ENCODE peak calls at places on chromosomes 7 and 10, in ten cellular contexts. N is A549; Z is SW480; J is stimulated activated naive CD8-positive, alpha-beta T cell treated with anti-CD3 and anti-CD28 coated beads, Interleukin-15, Interleukin-2, amounts not matched to agents 100 U/mL and 50 U/mL, for 24 hours; E is mesendoderm; Q is activated naive CD8-positive, alpha-beta T cell treated with anti-CD3 and anti-CD28 coated beads, Interleukin-2, amount 50 U/mL, for 24 hours; H is choroid plexus epithelial cell; K is activated CD4-positive, alpha-beta T cell treated with anti-CD3 and anti-CD28 coated beads, Interleukin-2, amount 10 ng/mL, durations not matched to agents 7 days and 5 days; A is AG08395; U is brain microvascular endothelial cell. D is an unnamed sample.

GRCh38 chr7:80830584-80831319 is 88.1 kb downstream of the SEMA3C start:
- DNase-seq in N (peak; percentile 51), Z (no peak), J (no peak), E (no peak), Q (no peak), H (peak; percentile 80), K (no peak), A (no peak), U (no peak), D (no peak)

GRCh38 chr7:47406766-47407129 is 175.2 kb downstream of the TNS3 start:
- DNase-seq in N (no peak), Z (no peak), J (no peak), E (no peak), Q (no peak), H (no peak), K (no peak), A (no peak), U (no peak), D (no peak)

GRCh38 chr7:141073641-141074161 is at the start of gene TMEM178B:
- DNase-seq in N (no peak), Z (no peak), J (peak; percentile 30), E (peak; percentile 60), Q (peak; percentile 23), H (no peak), K (peak; percentile 23), A (no peak), U (no peak), D (no peak)

GRCh38 chr7:494261-494687 is 25.4 kb downstream of the PDGFA start:
- DNase-seq in N (no peak), Z (peak; percentile 43), J (no peak), E (no peak), Q (no peak), H (no peak), K (no peak), A (peak; percentile 64), U (no peak), D (no peak)

GRCh38 chr7:65239707-65240352 is 133.8 kb upstream of the ZNF92 start:
- DNase-seq in N (peak; percentile 59), Z (peak; percentile 49), J (no peak), E (peak; percentile 67), Q (no peak), H (peak; percentile 19), K (no peak), A (no peak), U (peak; percentile 2), D (peak; percentile 28)

GRCh38 chr10:49560526-49560925 is 21.6 kb upstream of the ERCC6 start:
- DNase-seq in N (no peak), Z (no peak), J (no peak), E (no peak), Q (no peak), H (no peak), K (no peak), A (peak; percentile 15), U (no peak), D (no peak)

GRCh38 chr10:69847458-69847857 is 45.8 kb downstream of the COL13A1 start:
- DNase-seq in N (no peak), Z (no peak), J (no peak), E (no peak), Q (no peak), H (no peak), K (no peak), A (no peak), U (no peak), D (no peak)

GRCh38 chr7:122528879-122529481 is 169.9 kb downstream of the RNF133 start:
- DNase-seq in N (peak; percentile 43), Z (peak; percentile 49), J (no peak), E (peak; percentile 37), Q (no peak), H (peak; percentile 75), K (no peak), A (peak; percentile 22), U (no peak), D (peak; percentile 77)

GRCh38 chr10:125146791-125147604 is 13.4 kb downstream of the CTBP2 start:
- DNase-seq in N (peak; percentile 70), Z (no peak), J (no peak), E (no peak), Q (no peak), H (peak; percentile 78), K (no peak), A (peak; percentile 54), U (peak; percentile 85), D (no peak)

GRCh38 chr7:34153680-34154270 is 248.4 kb downstream of the BMPER start:
- DNase-seq in N (no peak), Z (no peak), J (no peak), E (no peak), Q (no peak), H (peak; percentile 42), K (no peak), A (no peak), U (no peak), D (no peak)

GRCh38 chr7:43164757-43165156 is 52.3 kb downstream of the HECW1 start:
- DNase-seq in N (peak; percentile 52), Z (no peak), J (no peak), E (no peak), Q (no peak), H (peak; percentile 99), K (no peak), A (peak; percentile 92), U (peak; percentile 95), D (peak; percentile 94)

GRCh38 chr7:50304911-50305621 is 550 bp downstream of the IKZF1 start:
- DNase-seq in N (no peak), Z (no peak), J (peak; percentile 67), E (no peak), Q (peak; percentile 61), H (no peak), K (peak; percentile 75), A (no peak), U (no peak), D (no peak)

GRCh38 chr7:112207106-112207592 is 654 bp downstream of the ZNF277 start:
- DNase-seq in N (no peak), Z (peak; percentile 44), J (no peak), E (peak; percentile 50), Q (no peak), H (peak; percentile 24), K (peak; percentile 15), A (no peak), U (no peak), D (peak; percentile 38)

GRCh38 chr10:69816536-69816935 is 14.8 kb downstream of the COL13A1 start:
- DNase-seq in N (no peak), Z (no peak), J (no peak), E (no peak), Q (no peak), H (no peak), K (no peak), A (peak; percentile 40), U (no peak), D (no peak)

GRCh38 chr10:46228076-46229071 is 58.4 kb upstream of the ANTXRL start:
- DNase-seq in N (peak; percentile 85), Z (peak; percentile 70), J (peak; percentile 80), E (peak; percentile 92), Q (peak; percentile 76), H (peak; percentile 87), K (peak; percentile 65), A (peak; percentile 84), U (peak; percentile 68), D (peak; percentile 80)

GRCh38 chr7:47584128-47584865 is 2.4 kb upstream of the TNS3 start:
- DNase-seq in N (no peak), Z (no peak), J (no peak), E (no peak), Q (no peak), H (no peak), K (no peak), A (peak; percentile 51), U (no peak), D (no peak)

GRCh38 chr10:87503892-87504291 is 801 bp upstream of the MINPP1 start:
- DNase-seq in N (no peak), Z (no peak), J (no peak), E (no peak), Q (no peak), H (peak; percentile 33), K (no peak), A (peak; percentile 15), U (peak; percentile 18), D (no peak)

GRCh38 chr10:34254596-34254995 is 560.5 kb downstream of the PARD3 start:
- DNase-seq in N (peak; percentile 89), Z (peak; percentile 60), J (peak; percentile 8), E (no peak), Q (no peak), H (peak; percentile 74), K (no peak), A (peak; percentile 5), U (peak; percentile 74), D (peak; percentile 38)

GRCh38 chr10:126972622-126973414 is 67.6 kb downstream of the DOCK1 start:
- DNase-seq in N (peak; percentile 72), Z (peak; percentile 54), J (no peak), E (peak; percentile 70), Q (no peak), H (peak; percentile 96), K (no peak), A (peak; percentile 88), U (peak; percentile 88), D (no peak)

GRCh38 chr10:86734209-86734988 is 22.0 kb upstream of the BMPR1A start:
- DNase-seq in N (no peak), Z (no peak), J (no peak), E (no peak), Q (no peak), H (no peak), K (no peak), A (no peak), U (no peak), D (no peak)

GRCh38 chr7:50661345-50662058 is 96.3 kb upstream of the DDC start:
- DNase-seq in N (no peak), Z (no peak), J (peak; percentile 16), E (no peak), Q (no peak), H (no peak), K (peak; percentile 45), A (no peak), U (no peak), D (no peak)